ENCODE peak calls at places on chromosomes 7 and 10, in seven cellular contexts. S, T, D, W, L, N and O are unnamed samples.

GRCh38 chr7:18289801-18290200 is 205.7 kb upstream of the HDAC9 start:
- DNase-seq in S (no peak), T (no peak), D (no peak), W (no peak), L (no peak), N (no peak), O (no peak)

GRCh38 chr7:90552521-90552920 is 43.6 kb upstream of the CDK14 start:
- DNase-seq in S (no peak), T (no peak), D (peak; percentile 35), W (no peak), L (no peak), N (no peak), O (no peak)

GRCh38 chr7:78472519-78472918 is 673.9 kb downstream of the PHTF2 start:
- DNase-seq in S (no peak), T (no peak), D (peak; percentile 93), W (no peak), L (no peak), N (no peak), O (no peak)

GRCh38 chr7:64887756-64888508 is 15.1 kb upstream of the ZNF273 start:
- DNase-seq in S (peak; percentile 17), T (no peak), D (no peak), W (peak; percentile 64), L (peak; percentile 29), N (peak; percentile 46), O (peak; percentile 71)

GRCh38 chr10:86264481-86265231 is 101.9 kb downstream of the GRID1 start:
- DNase-seq in S (peak; percentile 1), T (no peak), D (no peak), W (peak; percentile 6), L (peak; percentile 13), N (no peak), O (no peak)

GRCh38 chr7:75617634-75618234 is 121.0 kb downstream of the HIP1 start:
- DNase-seq in S (no peak), T (no peak), D (no peak), W (peak; percentile 24), L (peak; percentile 66), N (no peak), O (no peak)

GRCh38 chr7:17530741-17531417 is 232.4 kb downstream of the AHR start:
- DNase-seq in S (no peak), T (peak; percentile 26), D (peak; percentile 15), W (no peak), L (no peak), N (no peak), O (no peak)

GRCh38 chr10:35639651-35640311 is 2.3 kb downstream of the FZD8 start:
- DNase-seq in S (peak; percentile 19), T (no peak), D (peak; percentile 70), W (peak; percentile 42), L (peak; percentile 28), N (no peak), O (no peak)

GRCh38 chr7:157441023-157441399 is 104.2 kb downstream of the DNAJB6 start:
- DNase-seq in S (no peak), T (no peak), D (no peak), W (no peak), L (peak; percentile 12), N (no peak), O (no peak)

GRCh38 chr10:5644930-5645329 is 21.5 kb downstream of the ASB13 start:
- DNase-seq in S (peak; percentile 15), T (no peak), D (no peak), W (no peak), L (no peak), N (no peak), O (no peak)

GRCh38 chr10:103193820-103194529 is 903 bp upstream of the NT5C2 start:
- DNase-seq in S (no peak), T (peak; percentile 47), D (peak; percentile 8), W (peak; percentile 35), L (no peak), N (no peak), O (no peak)
- H3K4me3 ChIP-seq in S (no peak overlapping the region), T (peak overlapping the region; percentile 91), D (no peak overlapping the region), W (no peak overlapping the region), L (peak overlapping the region; percentile 81), N (no peak overlapping the region), O (no peak overlapping the region)

GRCh38 chr10:72753760-72754231 is 61.9 kb downstream of the MCU start:
- DNase-seq in S (no peak), T (no peak), D (no peak), W (no peak), L (no peak), N (no peak), O (no peak)
- H3K4me3 ChIP-seq in S (no peak overlapping the region), T (no peak overlapping the region), D (no peak overlapping the region), W (no peak overlapping the region), L (no peak overlapping the region), N (no peak overlapping the region), O (no peak overlapping the region)

GRCh38 chr7:138822867-138823535 is 25.0 kb upstream of the ATP6V0A4 start:
- DNase-seq in S (no peak), T (no peak), D (no peak), W (no peak), L (no peak), N (no peak), O (no peak)

GRCh38 chr7:138816650-138817049 is 18.7 kb upstream of the ATP6V0A4 start:
- DNase-seq in S (no peak), T (no peak), D (no peak), W (no peak), L (no peak), N (no peak), O (no peak)

GRCh38 chr7:138825049-138825721 is 27.2 kb upstream of the ATP6V0A4 start:
- DNase-seq in S (no peak), T (no peak), D (no peak), W (no peak), L (no peak), N (no peak), O (no peak)

GRCh38 chr7:138821912-138822311 is 23.9 kb upstream of the ATP6V0A4 start:
- DNase-seq in S (no peak), T (no peak), D (no peak), W (no peak), L (no peak), N (no peak), O (no peak)
- H3K4me3 ChIP-seq in S (no peak overlapping the region), T (no peak overlapping the region), D (no peak overlapping the region), W (no peak overlapping the region), L (no peak overlapping the region), N (no peak overlapping the region), O (no peak overlapping the region)

GRCh38 chr10:1462521-1462920 is 274.8 kb downstream of the ADARB2 start:
- DNase-seq in S (no peak), T (no peak), D (no peak), W (no peak), L (no peak), N (no peak), O (no peak)

GRCh38 chr10:1461016-1461415 is 276.3 kb downstream of the ADARB2 start:
- DNase-seq in S (no peak), T (no peak), D (no peak), W (no peak), L (no peak), N (no peak), O (no peak)

GRCh38 chr10:1462994-1463633 is 274.2 kb downstream of the ADARB2 start:
- DNase-seq in S (no peak), T (no peak), D (no peak), W (no peak), L (no peak), N (no peak), O (no peak)

GRCh38 chr10:1464866-1465265 is 272.5 kb downstream of the ADARB2 start:
- DNase-seq in S (no peak), T (no peak), D (no peak), W (no peak), L (no peak), N (no peak), O (no peak)

DNA sequence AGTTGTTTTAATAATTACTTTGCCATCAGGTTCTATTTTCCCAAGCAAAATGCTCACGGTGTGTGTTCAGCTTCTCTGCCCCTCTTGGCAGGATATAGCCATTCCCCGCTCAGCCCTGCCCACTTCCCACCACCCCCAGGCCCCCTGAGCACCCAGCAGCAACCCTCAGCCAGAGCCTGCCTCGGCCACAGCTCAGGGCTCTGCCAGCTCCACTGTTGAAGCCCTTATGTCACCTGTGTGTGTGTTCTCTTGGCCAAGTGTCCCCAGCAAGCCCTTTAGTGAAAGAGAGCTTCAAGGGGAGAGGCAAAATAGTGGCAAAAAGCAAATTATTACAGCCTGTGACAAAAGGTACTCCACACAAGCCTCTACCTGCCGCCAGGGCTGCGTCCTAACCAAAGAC is 275.3 kb downstream of the ADARB2 start:
- DNase-seq in S (no peak), T (no peak), D (no peak), W (no peak), L (no peak), N (no peak), O (no peak)
- H3K4me3 ChIP-seq in S (no peak overlapping the region), T (no peak overlapping the region), D (no peak overlapping the region), W (no peak overlapping the region), L (no peak overlapping the region), N (no peak overlapping the region), O (no peak overlapping the region)

DNA sequence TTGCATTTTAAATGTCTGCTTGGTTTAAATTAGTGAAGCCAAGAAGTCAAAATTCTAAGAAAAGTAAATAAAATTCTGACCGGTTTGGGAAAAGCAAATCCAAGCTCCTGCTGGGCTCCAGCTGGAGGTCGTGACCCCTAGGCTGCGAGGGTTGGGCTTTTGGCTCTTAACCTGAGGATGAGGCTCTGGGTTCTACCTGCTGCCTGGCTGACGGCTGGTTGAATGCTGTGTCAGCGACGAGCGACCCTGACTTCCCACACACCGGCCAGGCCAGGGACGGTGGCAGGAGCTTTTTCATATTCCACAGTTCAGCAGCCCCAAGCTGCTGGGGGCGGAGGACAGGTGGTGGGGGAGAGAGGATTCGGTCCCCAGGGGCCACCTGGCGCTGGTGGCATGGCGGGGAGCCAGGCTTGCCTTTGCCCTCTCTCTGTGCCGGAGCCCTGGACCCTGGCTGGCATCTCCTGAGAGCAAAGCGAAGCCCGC is 843 bp upstream of the PLPP4 start:
- DNase-seq in S (peak; percentile 31), T (no peak), D (no peak), W (peak; percentile 15), L (no peak), N (no peak), O (no peak)
- H3K4me3 ChIP-seq in S (peak overlapping the region; percentile 78), T (no peak overlapping the region), D (no peak overlapping the region), W (no peak overlapping the region), L (peak overlapping the region; percentile 38), N (peak overlapping the region; percentile 43), O (peak overlapping the region; percentile 56)

GRCh38 chr10:88983206-88983605 is 7.4 kb upstream of the FAS start:
- DNase-seq in S (no peak), T (no peak), D (peak; percentile 35), W (no peak), L (no peak), N (no peak), O (no peak)

GRCh38 chr10:88981435-88981834 is 9.2 kb upstream of the FAS start:
- DNase-seq in S (no peak), T (no peak), D (no peak), W (no peak), L (no peak), N (no peak), O (no peak)

GRCh38 chr10:88980836-88981235 is 9.8 kb upstream of the FAS start:
- DNase-seq in S (no peak), T (no peak), D (no peak), W (no peak), L (no peak), N (no peak), O (no peak)

GRCh38 chr10:88983939-88984338 is 6.7 kb upstream of the FAS start:
- DNase-seq in S (no peak), T (no peak), D (no peak), W (no peak), L (no peak), N (no peak), O (no peak)

GRCh38 chr10:88982360-88982759 is 8.2 kb upstream of the FAS start:
- DNase-seq in S (no peak), T (no peak), D (no peak), W (no peak), L (no peak), N (no peak), O (no peak)
- H3K4me3 ChIP-seq in S (no peak overlapping the region), T (no peak overlapping the region), D (no peak overlapping the region), W (no peak overlapping the region), L (no peak overlapping the region), N (no peak overlapping the region), O (no peak overlapping the region)

GRCh38 chr10:18136056-18136916 is 3.9 kb upstream of the CACNB2 start:
- DNase-seq in S (no peak), T (no peak), D (no peak), W (no peak), L (no peak), N (no peak), O (no peak)
- H3K4me3 ChIP-seq in S (no peak overlapping the region), T (no peak overlapping the region), D (no peak overlapping the region), W (no peak overlapping the region), L (no peak overlapping the region), N (no peak overlapping the region), O (no peak overlapping the region)